ENCODE peak calls at places on chromosomes 6 and 20, in ten cellular contexts. One of them, this sample, is unnamed. For H3K4me1 and H3K9me3, the result is how much of the 10 kb centered on the place peaks cover.

GRCh38 chr6:150478651-150479498 is 110.1 kb downstream of the IYD start:
- DNase-seq in A549: no peak
- DNase-seq in body of pancreas: no peak
- DNase-seq in CD8-positive, alpha-beta T cell: no peak
- DNase-seq in GM23248: no peak
- DNase-seq in aorta: no peak
- DNase-seq in left ventricle myocardium inferior: no peak
- DNase-seq in SJSA1: no peak
- DNase-seq in Panc1: no peak
- DNase-seq in CD4-positive, alpha-beta memory T cell: no peak
- DNase-seq in this sample: no peak

GRCh38 chr6:14711056-14711703 is 534.7 kb upstream of the JARID2 start:
- DNase-seq in A549: peak
- DNase-seq in body of pancreas: peak
- DNase-seq in CD8-positive, alpha-beta T cell: no peak
- DNase-seq in GM23248: peak
- DNase-seq in aorta: no peak
- DNase-seq in left ventricle myocardium inferior: no peak
- DNase-seq in SJSA1: peak
- DNase-seq in Panc1: no peak
- DNase-seq in CD4-positive, alpha-beta memory T cell: peak
- DNase-seq in this sample: no peak

GRCh38 chr6:122401104-122401503 is 1.7 kb downstream of the HSF2 start:
- DNase-seq in A549: no peak
- DNase-seq in body of pancreas: no peak
- DNase-seq in CD8-positive, alpha-beta T cell: no peak
- DNase-seq in GM23248: no peak
- DNase-seq in aorta: no peak
- DNase-seq in left ventricle myocardium inferior: no peak
- DNase-seq in SJSA1: no peak
- DNase-seq in Panc1: no peak
- DNase-seq in CD4-positive, alpha-beta memory T cell: no peak
- DNase-seq in this sample: no peak

GRCh38 chr6:147879031-147879430 is 370.5 kb downstream of the SAMD5 start:
- DNase-seq in A549: no peak
- DNase-seq in body of pancreas: no peak
- DNase-seq in CD8-positive, alpha-beta T cell: no peak
- DNase-seq in GM23248: no peak
- DNase-seq in aorta: no peak
- DNase-seq in left ventricle myocardium inferior: no peak
- DNase-seq in SJSA1: no peak
- DNase-seq in Panc1: no peak
- DNase-seq in CD4-positive, alpha-beta memory T cell: no peak
- DNase-seq in this sample: no peak

GRCh38 chr6:131657630-131658111 is 20.6 kb downstream of the ENPP3 start:
- DNase-seq in A549: no peak
- DNase-seq in body of pancreas: no peak
- DNase-seq in CD8-positive, alpha-beta T cell: no peak
- DNase-seq in GM23248: peak
- DNase-seq in aorta: no peak
- DNase-seq in left ventricle myocardium inferior: no peak
- DNase-seq in SJSA1: no peak
- DNase-seq in Panc1: no peak
- DNase-seq in CD4-positive, alpha-beta memory T cell: no peak
- DNase-seq in this sample: no peak

GRCh38 chr20:63863798-63864544 is 1.1 kb upstream of the TPD52L2 start:
- DNase-seq in A549: peak
- DNase-seq in body of pancreas: peak
- DNase-seq in CD8-positive, alpha-beta T cell: peak
- DNase-seq in GM23248: peak
- DNase-seq in aorta: peak
- DNase-seq in left ventricle myocardium inferior: peak
- DNase-seq in SJSA1: peak
- DNase-seq in Panc1: peak
- DNase-seq in CD4-positive, alpha-beta memory T cell: peak
- DNase-seq in this sample: peak

GRCh38 chr6:87909849-87910248 is 137.8 kb upstream of the SPACA1 start:
- DNase-seq in A549: no peak
- DNase-seq in body of pancreas: no peak
- DNase-seq in CD8-positive, alpha-beta T cell: no peak
- DNase-seq in GM23248: peak
- DNase-seq in aorta: peak
- DNase-seq in left ventricle myocardium inferior: no peak
- DNase-seq in SJSA1: peak
- DNase-seq in Panc1: no peak
- DNase-seq in CD4-positive, alpha-beta memory T cell: no peak
- DNase-seq in this sample: no peak

GRCh38 chr20:38640486-38640885 is 38.9 kb downstream of the ARHGAP40 start:
- DNase-seq in A549: no peak
- DNase-seq in body of pancreas: no peak
- DNase-seq in CD8-positive, alpha-beta T cell: no peak
- DNase-seq in GM23248: no peak
- DNase-seq in aorta: no peak
- DNase-seq in left ventricle myocardium inferior: no peak
- DNase-seq in SJSA1: no peak
- DNase-seq in Panc1: no peak
- DNase-seq in CD4-positive, alpha-beta memory T cell: no peak
- DNase-seq in this sample: no peak

GRCh38 chr20:10715035-10715434 is 41.2 kb upstream of the JAG1 start:
- DNase-seq in A549: peak
- DNase-seq in body of pancreas: no peak
- DNase-seq in CD8-positive, alpha-beta T cell: no peak
- DNase-seq in GM23248: peak
- DNase-seq in aorta: no peak
- DNase-seq in left ventricle myocardium inferior: no peak
- DNase-seq in SJSA1: peak
- DNase-seq in Panc1: no peak
- DNase-seq in CD4-positive, alpha-beta memory T cell: no peak
- DNase-seq in this sample: no peak

GRCh38 chr20:10714236-10714975 is 40.6 kb upstream of the JAG1 start:
- DNase-seq in A549: no peak
- DNase-seq in body of pancreas: no peak
- DNase-seq in CD8-positive, alpha-beta T cell: no peak
- DNase-seq in GM23248: no peak
- DNase-seq in aorta: no peak
- DNase-seq in left ventricle myocardium inferior: no peak
- DNase-seq in SJSA1: no peak
- DNase-seq in Panc1: no peak
- DNase-seq in CD4-positive, alpha-beta memory T cell: no peak
- DNase-seq in this sample: no peak

GRCh38 chr20:10719740-10720380 is 46.1 kb upstream of the JAG1 start:
- DNase-seq in A549: no peak
- DNase-seq in body of pancreas: no peak
- DNase-seq in CD8-positive, alpha-beta T cell: no peak
- DNase-seq in GM23248: no peak
- DNase-seq in aorta: no peak
- DNase-seq in left ventricle myocardium inferior: no peak
- DNase-seq in SJSA1: no peak
- DNase-seq in Panc1: no peak
- DNase-seq in CD4-positive, alpha-beta memory T cell: no peak
- DNase-seq in this sample: no peak

GRCh38 chr20:10718671-10719070 is 44.9 kb upstream of the JAG1 start:
- DNase-seq in A549: no peak
- DNase-seq in body of pancreas: no peak
- DNase-seq in CD8-positive, alpha-beta T cell: no peak
- DNase-seq in GM23248: no peak
- DNase-seq in aorta: no peak
- DNase-seq in left ventricle myocardium inferior: no peak
- DNase-seq in SJSA1: no peak
- DNase-seq in Panc1: no peak
- DNase-seq in CD4-positive, alpha-beta memory T cell: no peak
- DNase-seq in this sample: no peak

GRCh38 chr20:10716855-10717254 is 43.1 kb upstream of the JAG1 start:
- DNase-seq in A549: no peak
- DNase-seq in body of pancreas: no peak
- DNase-seq in CD8-positive, alpha-beta T cell: no peak
- DNase-seq in GM23248: no peak
- DNase-seq in aorta: no peak
- DNase-seq in left ventricle myocardium inferior: no peak
- DNase-seq in SJSA1: no peak
- DNase-seq in Panc1: no peak
- DNase-seq in CD4-positive, alpha-beta memory T cell: no peak
- DNase-seq in this sample: no peak
- H3K4me1 ChIP-seq in A549: half or more
- H3K4me1 ChIP-seq in body of pancreas: under half
- H3K4me1 ChIP-seq in CD8-positive, alpha-beta T cell: under half
- H3K4me1 ChIP-seq in GM23248: under half
- H3K4me1 ChIP-seq in aorta: under half
- H3K4me1 ChIP-seq in left ventricle myocardium inferior: under half
- H3K4me1 ChIP-seq in SJSA1: under half
- H3K4me1 ChIP-seq in Panc1: under half
- H3K4me1 ChIP-seq in CD4-positive, alpha-beta memory T cell: under half
- H3K4me1 ChIP-seq in this sample: under half

GRCh38 chr20:55978550-55978949 is 26.8 kb downstream of the CBLN4 start:
- DNase-seq in A549: no peak
- DNase-seq in body of pancreas: no peak
- DNase-seq in CD8-positive, alpha-beta T cell: no peak
- DNase-seq in GM23248: no peak
- DNase-seq in aorta: no peak
- DNase-seq in left ventricle myocardium inferior: no peak
- DNase-seq in SJSA1: no peak
- DNase-seq in Panc1: no peak
- DNase-seq in CD4-positive, alpha-beta memory T cell: no peak
- DNase-seq in this sample: no peak
- H3K9me3 ChIP-seq in A549: under half
- H3K9me3 ChIP-seq in body of pancreas: under half
- H3K9me3 ChIP-seq in CD8-positive, alpha-beta T cell: under half
- H3K9me3 ChIP-seq in GM23248: under half
- H3K9me3 ChIP-seq in aorta: under half
- H3K9me3 ChIP-seq in left ventricle myocardium inferior: under half
- H3K9me3 ChIP-seq in SJSA1: under half
- H3K9me3 ChIP-seq in Panc1: under half
- H3K9me3 ChIP-seq in CD4-positive, alpha-beta memory T cell: under half
- H3K9me3 ChIP-seq in this sample: under half

GRCh38 chr6:167099707-167100106 is 23.2 kb upstream of the CCR6 start:
- DNase-seq in A549: no peak
- DNase-seq in body of pancreas: no peak
- DNase-seq in CD8-positive, alpha-beta T cell: no peak
- DNase-seq in GM23248: no peak
- DNase-seq in aorta: no peak
- DNase-seq in left ventricle myocardium inferior: no peak
- DNase-seq in SJSA1: no peak
- DNase-seq in Panc1: no peak
- DNase-seq in CD4-positive, alpha-beta memory T cell: no peak
- DNase-seq in this sample: no peak

GRCh38 chr6:167104388-167104787 is 18.5 kb upstream of the CCR6 start:
- DNase-seq in A549: no peak
- DNase-seq in body of pancreas: no peak
- DNase-seq in CD8-positive, alpha-beta T cell: no peak
- DNase-seq in GM23248: no peak
- DNase-seq in aorta: no peak
- DNase-seq in left ventricle myocardium inferior: no peak
- DNase-seq in SJSA1: no peak
- DNase-seq in Panc1: no peak
- DNase-seq in CD4-positive, alpha-beta memory T cell: no peak
- DNase-seq in this sample: no peak

GRCh38 chr6:167100241-167100674 is 22.6 kb upstream of the CCR6 start:
- DNase-seq in A549: no peak
- DNase-seq in body of pancreas: no peak
- DNase-seq in CD8-positive, alpha-beta T cell: no peak
- DNase-seq in GM23248: no peak
- DNase-seq in aorta: no peak
- DNase-seq in left ventricle myocardium inferior: no peak
- DNase-seq in SJSA1: no peak
- DNase-seq in Panc1: no peak
- DNase-seq in CD4-positive, alpha-beta memory T cell: no peak
- DNase-seq in this sample: no peak

GRCh38 chr6:167103041-167103816 is 19.7 kb upstream of the CCR6 start:
- DNase-seq in A549: no peak
- DNase-seq in body of pancreas: no peak
- DNase-seq in CD8-positive, alpha-beta T cell: no peak
- DNase-seq in GM23248: no peak
- DNase-seq in aorta: no peak
- DNase-seq in left ventricle myocardium inferior: no peak
- DNase-seq in SJSA1: no peak
- DNase-seq in Panc1: no peak
- DNase-seq in CD4-positive, alpha-beta memory T cell: no peak
- DNase-seq in this sample: no peak

GRCh38 chr6:167102318-167102717 is 20.6 kb upstream of the CCR6 start:
- DNase-seq in A549: no peak
- DNase-seq in body of pancreas: no peak
- DNase-seq in CD8-positive, alpha-beta T cell: no peak
- DNase-seq in GM23248: no peak
- DNase-seq in aorta: no peak
- DNase-seq in left ventricle myocardium inferior: no peak
- DNase-seq in SJSA1: no peak
- DNase-seq in Panc1: no peak
- DNase-seq in CD4-positive, alpha-beta memory T cell: no peak
- DNase-seq in this sample: no peak
- H3K4me1 ChIP-seq in A549: under half
- H3K4me1 ChIP-seq in body of pancreas: under half
- H3K4me1 ChIP-seq in CD8-positive, alpha-beta T cell: under half
- H3K4me1 ChIP-seq in GM23248: under half
- H3K4me1 ChIP-seq in aorta: under half
- H3K4me1 ChIP-seq in left ventricle myocardium inferior: under half
- H3K4me1 ChIP-seq in SJSA1: under half
- H3K4me1 ChIP-seq in Panc1: under half
- H3K4me1 ChIP-seq in CD4-positive, alpha-beta memory T cell: under half
- H3K4me1 ChIP-seq in this sample: under half

GRCh38 chr6:84771732-84772131 is 7.3 kb upstream of the TBX18 start:
- DNase-seq in A549: no peak
- DNase-seq in body of pancreas: no peak
- DNase-seq in CD8-positive, alpha-beta T cell: no peak
- DNase-seq in GM23248: peak
- DNase-seq in aorta: no peak
- DNase-seq in left ventricle myocardium inferior: no peak
- DNase-seq in SJSA1: no peak
- DNase-seq in Panc1: no peak
- DNase-seq in CD4-positive, alpha-beta memory T cell: no peak
- DNase-seq in this sample: no peak

GRCh38 chr6:84769247-84769646 is 4.8 kb upstream of the TBX18 start:
- DNase-seq in A549: no peak
- DNase-seq in body of pancreas: no peak
- DNase-seq in CD8-positive, alpha-beta T cell: no peak
- DNase-seq in GM23248: peak
- DNase-seq in aorta: no peak
- DNase-seq in left ventricle myocardium inferior: no peak
- DNase-seq in SJSA1: no peak
- DNase-seq in Panc1: no peak
- DNase-seq in CD4-positive, alpha-beta memory T cell: no peak
- DNase-seq in this sample: no peak

GRCh38 chr6:84768442-84769174 is 4.2 kb upstream of the TBX18 start:
- DNase-seq in A549: peak
- DNase-seq in body of pancreas: no peak
- DNase-seq in CD8-positive, alpha-beta T cell: no peak
- DNase-seq in GM23248: peak
- DNase-seq in aorta: no peak
- DNase-seq in left ventricle myocardium inferior: no peak
- DNase-seq in SJSA1: peak
- DNase-seq in Panc1: no peak
- DNase-seq in CD4-positive, alpha-beta memory T cell: no peak
- DNase-seq in this sample: no peak

GRCh38 chr6:84772428-84773132 is 8.2 kb upstream of the TBX18 start:
- DNase-seq in A549: no peak
- DNase-seq in body of pancreas: no peak
- DNase-seq in CD8-positive, alpha-beta T cell: no peak
- DNase-seq in GM23248: peak
- DNase-seq in aorta: no peak
- DNase-seq in left ventricle myocardium inferior: peak
- DNase-seq in SJSA1: no peak
- DNase-seq in Panc1: no peak
- DNase-seq in CD4-positive, alpha-beta memory T cell: no peak
- DNase-seq in this sample: no peak

GRCh38 chr6:84770521-84770920 is 6.1 kb upstream of the TBX18 start:
- DNase-seq in A549: no peak
- DNase-seq in body of pancreas: no peak
- DNase-seq in CD8-positive, alpha-beta T cell: no peak
- DNase-seq in GM23248: no peak
- DNase-seq in aorta: no peak
- DNase-seq in left ventricle myocardium inferior: no peak
- DNase-seq in SJSA1: no peak
- DNase-seq in Panc1: no peak
- DNase-seq in CD4-positive, alpha-beta memory T cell: no peak
- DNase-seq in this sample: no peak
- H3K9me3 ChIP-seq in A549: under half
- H3K9me3 ChIP-seq in body of pancreas: under half
- H3K9me3 ChIP-seq in CD8-positive, alpha-beta T cell: under half
- H3K9me3 ChIP-seq in GM23248: under half
- H3K9me3 ChIP-seq in aorta: under half
- H3K9me3 ChIP-seq in left ventricle myocardium inferior: under half
- H3K9me3 ChIP-seq in SJSA1: under half
- H3K9me3 ChIP-seq in Panc1: under half
- H3K9me3 ChIP-seq in CD4-positive, alpha-beta memory T cell: under half
- H3K9me3 ChIP-seq in this sample: under half